ENCODE peak calls at places on chromosome 12, in four cellular contexts. Z is iPS DF 19.7, G is BJ, C is IMR-90. S is an unnamed sample.

GRCh38 chr12:43079481-43079880 is 472.5 kb downstream of the ADAMTS20 start:
- DNase-seq in C (no peak), Z (no peak), G (no peak), S (no peak)

GRCh38 chr12:47276253-47277070 is 196.7 kb upstream of the AMIGO2 start:
- DNase-seq in G (peak; percentile 24), C (peak; percentile 79), Z (no peak), S (no peak)

GRCh38 chr12:18171571-18171970 is 81.6 kb upstream of the RERGL start:
- DNase-seq in G (no peak), C (no peak), Z (no peak), S (no peak)

GRCh38 chr12:74985986-74986319 is 223.7 kb downstream of the KCNC2 start:
- DNase-seq in Z (no peak), G (no peak), C (no peak), S (no peak)

GRCh38 chr12:60529261-60529660 is 933.4 kb downstream of the SLC16A7 start:
- DNase-seq in Z (no peak), C (no peak), G (no peak), S (no peak)

GRCh38 chr12:13471471-13471870 is 274.9 kb downstream of the EMP1 start:
- DNase-seq in C (no peak), G (no peak), Z (no peak), S (no peak)

GRCh38 chr12:93990832-93991748 is 157.3 kb upstream of the PLXNC1 start:
- DNase-seq in Z (peak; percentile 56), C (peak; percentile 52), G (no peak), S (peak; percentile 68)

GRCh38 chr12:6118891-6119568 is 5.4 kb downstream of the VWF start:
- DNase-seq in C (no peak), G (no peak), Z (no peak), S (no peak)

GRCh38 chr12:57188090-57188425 is 28.5 kb upstream of the NXPH4 start:
- DNase-seq in C (no peak), Z (no peak), G (no peak), S (no peak)

S was measured in osteoblast.